ENCODE peak calls at places on chromosomes 1 and 21, in nine cellular contexts. One of them, this sample, is unnamed.

GRCh38 chr1:54595956-54596498 is 27.3 kb downstream of the FAM151A start:
- DNase-seq in AG09309: no peak
- DNase-seq in neural crest cell: no peak
- DNase-seq in cardiac muscle cell: no peak
- DNase-seq in Peyer's patch: no peak
- DNase-seq in cardiac fibroblast: no peak
- DNase-seq in psoas muscle: no peak
- DNase-seq in HCT116: no peak
- DNase-seq in Calu3: no peak
- DNase-seq in this sample: no peak

GRCh38 chr1:178115260-178115659 is 21.4 kb downstream of the RASAL2 start:
- DNase-seq in AG09309: no peak
- DNase-seq in neural crest cell: no peak
- DNase-seq in cardiac muscle cell: no peak
- DNase-seq in Peyer's patch: no peak
- DNase-seq in cardiac fibroblast: no peak
- DNase-seq in psoas muscle: no peak
- DNase-seq in HCT116: no peak
- DNase-seq in Calu3: no peak
- DNase-seq in this sample: no peak

GRCh38 chr1:177023249-177023648 is 141.3 kb downstream of the ASTN1 start:
- DNase-seq in AG09309: no peak
- DNase-seq in neural crest cell: no peak
- DNase-seq in cardiac muscle cell: no peak
- DNase-seq in Peyer's patch: no peak
- DNase-seq in cardiac fibroblast: no peak
- DNase-seq in psoas muscle: no peak
- DNase-seq in HCT116: no peak
- DNase-seq in Calu3: no peak
- DNase-seq in this sample: no peak

GRCh38 chr1:234593771-234594504 is 16.0 kb downstream of the IRF2BP2 start:
- DNase-seq in AG09309: no peak
- DNase-seq in neural crest cell: no peak
- DNase-seq in cardiac muscle cell: no peak
- DNase-seq in Peyer's patch: no peak
- DNase-seq in cardiac fibroblast: no peak
- DNase-seq in psoas muscle: no peak
- DNase-seq in HCT116: no peak
- DNase-seq in Calu3: no peak
- DNase-seq in this sample: no peak

GRCh38 chr21:46159390-46159789 is 4.0 kb upstream of the FTCD start:
- DNase-seq in AG09309: no peak
- DNase-seq in neural crest cell: no peak
- DNase-seq in cardiac muscle cell: no peak
- DNase-seq in Peyer's patch: no peak
- DNase-seq in cardiac fibroblast: no peak
- DNase-seq in psoas muscle: peak; percentile 33
- DNase-seq in HCT116: no peak
- DNase-seq in Calu3: no peak
- DNase-seq in this sample: no peak

GRCh38 chr21:32143222-32143939 is 135.5 kb downstream of the MIS18A start:
- DNase-seq in AG09309: peak; percentile 16
- DNase-seq in neural crest cell: no peak
- DNase-seq in cardiac muscle cell: no peak
- DNase-seq in Peyer's patch: no peak
- DNase-seq in cardiac fibroblast: no peak
- DNase-seq in psoas muscle: peak; percentile 61
- DNase-seq in HCT116: no peak
- DNase-seq in Calu3: no peak
- DNase-seq in this sample: no peak

GRCh38 chr1:148318123-148318899 is 164.8 kb downstream of the PPIAL4G start:
- DNase-seq in AG09309: no peak
- DNase-seq in neural crest cell: no peak
- DNase-seq in cardiac muscle cell: peak; percentile 64
- DNase-seq in Peyer's patch: peak; percentile 71
- DNase-seq in cardiac fibroblast: peak; percentile 35
- DNase-seq in psoas muscle: no peak
- DNase-seq in HCT116: no peak
- DNase-seq in Calu3: no peak
- DNase-seq in this sample: no peak

GRCh38 chr1:154559496-154559950 is 1.1 kb upstream of the UBE2Q1 start:
- DNase-seq in AG09309: peak; percentile 82
- DNase-seq in neural crest cell: peak; percentile 93
- DNase-seq in cardiac muscle cell: peak; percentile 96
- DNase-seq in Peyer's patch: peak; percentile 79
- DNase-seq in cardiac fibroblast: peak; percentile 96
- DNase-seq in psoas muscle: peak; percentile 92
- DNase-seq in HCT116: peak; percentile 92
- DNase-seq in Calu3: peak; percentile 94
- DNase-seq in this sample: peak; percentile 87

GRCh38 chr1:236978740-236979139 is 25.5 kb downstream of the MT1HL1 start:
- DNase-seq in AG09309: no peak
- DNase-seq in neural crest cell: no peak
- DNase-seq in cardiac muscle cell: no peak
- DNase-seq in Peyer's patch: no peak
- DNase-seq in cardiac fibroblast: no peak
- DNase-seq in psoas muscle: no peak
- DNase-seq in HCT116: no peak
- DNase-seq in Calu3: no peak
- DNase-seq in this sample: no peak

GRCh38 chr1:178168535-178168934 is 74.6 kb downstream of the RASAL2 start:
- DNase-seq in AG09309: no peak
- DNase-seq in neural crest cell: no peak
- DNase-seq in cardiac muscle cell: peak; percentile 49
- DNase-seq in Peyer's patch: no peak
- DNase-seq in cardiac fibroblast: peak; percentile 76
- DNase-seq in psoas muscle: no peak
- DNase-seq in HCT116: no peak
- DNase-seq in Calu3: no peak
- DNase-seq in this sample: peak; percentile 81

GRCh38 chr21:29825936-29826335 is 113.9 kb downstream of the GRIK1 start:
- DNase-seq in AG09309: no peak
- DNase-seq in neural crest cell: no peak
- DNase-seq in cardiac muscle cell: no peak
- DNase-seq in Peyer's patch: no peak
- DNase-seq in cardiac fibroblast: no peak
- DNase-seq in psoas muscle: no peak
- DNase-seq in HCT116: no peak
- DNase-seq in Calu3: no peak
- DNase-seq in this sample: no peak

GRCh38 chr1:38778051-38778450 is 81.5 kb downstream of the RRAGC start:
- DNase-seq in AG09309: no peak
- DNase-seq in neural crest cell: no peak
- DNase-seq in cardiac muscle cell: no peak
- DNase-seq in Peyer's patch: no peak
- DNase-seq in cardiac fibroblast: no peak
- DNase-seq in psoas muscle: no peak
- DNase-seq in HCT116: no peak
- DNase-seq in Calu3: no peak
- DNase-seq in this sample: no peak

GRCh38 chr1:180435566-180435965 is 66.8 kb downstream of the ACBD6 start:
- DNase-seq in AG09309: no peak
- DNase-seq in neural crest cell: no peak
- DNase-seq in cardiac muscle cell: no peak
- DNase-seq in Peyer's patch: no peak
- DNase-seq in cardiac fibroblast: no peak
- DNase-seq in psoas muscle: no peak
- DNase-seq in HCT116: no peak
- DNase-seq in Calu3: no peak
- DNase-seq in this sample: no peak

GRCh38 chr1:1197188-1197500 is 9.2 kb downstream of the TNFRSF18 start:
- DNase-seq in AG09309: no peak
- DNase-seq in neural crest cell: no peak
- DNase-seq in cardiac muscle cell: no peak
- DNase-seq in Peyer's patch: no peak
- DNase-seq in cardiac fibroblast: no peak
- DNase-seq in psoas muscle: no peak
- DNase-seq in HCT116: no peak
- DNase-seq in Calu3: no peak
- DNase-seq in this sample: no peak

GRCh38 chr1:76238094-76238551 is 163.6 kb downstream of the ST6GALNAC3 start:
- DNase-seq in AG09309: no peak
- DNase-seq in neural crest cell: no peak
- DNase-seq in cardiac muscle cell: no peak
- DNase-seq in Peyer's patch: no peak
- DNase-seq in cardiac fibroblast: no peak
- DNase-seq in psoas muscle: no peak
- DNase-seq in HCT116: peak; percentile 73
- DNase-seq in Calu3: peak; percentile 50
- DNase-seq in this sample: no peak

GRCh38 chr1:182120411-182121258 is 59.1 kb upstream of the ZNF648 start:
- DNase-seq in AG09309: peak; percentile 23
- DNase-seq in neural crest cell: no peak
- DNase-seq in cardiac muscle cell: peak; percentile 43
- DNase-seq in Peyer's patch: no peak
- DNase-seq in cardiac fibroblast: peak; percentile 2
- DNase-seq in psoas muscle: no peak
- DNase-seq in HCT116: no peak
- DNase-seq in Calu3: peak; percentile 58
- DNase-seq in this sample: peak; percentile 16

GRCh38 chr1:231040800-231041704 is 998 bp upstream of the FAM89A start:
- DNase-seq in AG09309: no peak
- DNase-seq in neural crest cell: no peak
- DNase-seq in cardiac muscle cell: peak; percentile 24
- DNase-seq in Peyer's patch: no peak
- DNase-seq in cardiac fibroblast: no peak
- DNase-seq in psoas muscle: peak; percentile 54
- DNase-seq in HCT116: no peak
- DNase-seq in Calu3: no peak
- DNase-seq in this sample: no peak

GRCh38 chr21:15682182-15682895 is 47.4 kb upstream of the USP25 start:
- DNase-seq in AG09309: peak; percentile 27
- DNase-seq in neural crest cell: no peak
- DNase-seq in cardiac muscle cell: peak; percentile 87
- DNase-seq in Peyer's patch: no peak
- DNase-seq in cardiac fibroblast: peak; percentile 93
- DNase-seq in psoas muscle: no peak
- DNase-seq in HCT116: no peak
- DNase-seq in Calu3: no peak
- DNase-seq in this sample: peak; percentile 36

GRCh38 chr1:229434005-229434640 is at the start of gene ACTA1:
- DNase-seq in AG09309: no peak
- DNase-seq in neural crest cell: no peak
- DNase-seq in cardiac muscle cell: no peak
- DNase-seq in Peyer's patch: no peak
- DNase-seq in cardiac fibroblast: no peak
- DNase-seq in psoas muscle: peak; percentile 89
- DNase-seq in HCT116: no peak
- DNase-seq in Calu3: no peak
- DNase-seq in this sample: no peak

GRCh38 chr1:92989936-92990582 is 28.8 kb upstream of the DIPK1A start:
- DNase-seq in AG09309: no peak
- DNase-seq in neural crest cell: no peak
- DNase-seq in cardiac muscle cell: no peak
- DNase-seq in Peyer's patch: no peak
- DNase-seq in cardiac fibroblast: peak; percentile 38
- DNase-seq in psoas muscle: no peak
- DNase-seq in HCT116: no peak
- DNase-seq in Calu3: no peak
- DNase-seq in this sample: no peak

GRCh38 chr1:20219991-20220390 is 33.7 kb upstream of the PLA2G2C start:
- DNase-seq in AG09309: no peak
- DNase-seq in neural crest cell: no peak
- DNase-seq in cardiac muscle cell: no peak
- DNase-seq in Peyer's patch: no peak
- DNase-seq in cardiac fibroblast: no peak
- DNase-seq in psoas muscle: no peak
- DNase-seq in HCT116: no peak
- DNase-seq in Calu3: no peak
- DNase-seq in this sample: no peak

GRCh38 chr21:35252831-35253230 is 203.7 kb upstream of the RUNX1 start:
- DNase-seq in AG09309: peak; percentile 62
- DNase-seq in neural crest cell: no peak
- DNase-seq in cardiac muscle cell: no peak
- DNase-seq in Peyer's patch: no peak
- DNase-seq in cardiac fibroblast: peak; percentile 83
- DNase-seq in psoas muscle: no peak
- DNase-seq in HCT116: no peak
- DNase-seq in Calu3: no peak
- DNase-seq in this sample: no peak

GRCh38 chr1:222769181-222769580 is 32.2 kb downstream of the FAM177B start:
- DNase-seq in AG09309: no peak
- DNase-seq in neural crest cell: no peak
- DNase-seq in cardiac muscle cell: no peak
- DNase-seq in Peyer's patch: no peak
- DNase-seq in cardiac fibroblast: no peak
- DNase-seq in psoas muscle: no peak
- DNase-seq in HCT116: peak; percentile 24
- DNase-seq in Calu3: no peak
- DNase-seq in this sample: no peak
- TF ChIP-seq CTCF in AG09309: peak; percentile 4
- TF ChIP-seq CTCF in neural crest cell: peak; percentile 32
- TF ChIP-seq CTCF in cardiac muscle cell: no peak
- TF ChIP-seq CTCF in Peyer's patch: no peak
- TF ChIP-seq CTCF in cardiac fibroblast: no peak
- TF ChIP-seq CTCF in psoas muscle: no peak
- TF ChIP-seq CTCF in HCT116: peak; percentile 26
- TF ChIP-seq CTCF in Calu3: peak; percentile 33
- TF ChIP-seq CTCF in this sample: no peak

GRCh38 chr1:87986154-87986914 is 657.7 kb downstream of the LMO4 start:
- DNase-seq in AG09309: no peak
- DNase-seq in neural crest cell: no peak
- DNase-seq in cardiac muscle cell: no peak
- DNase-seq in Peyer's patch: no peak
- DNase-seq in cardiac fibroblast: no peak
- DNase-seq in psoas muscle: no peak
- DNase-seq in HCT116: no peak
- DNase-seq in Calu3: no peak
- DNase-seq in this sample: no peak
- TF ChIP-seq CTCF in AG09309: no peak
- TF ChIP-seq CTCF in neural crest cell: peak; percentile 29
- TF ChIP-seq CTCF in cardiac muscle cell: no peak
- TF ChIP-seq CTCF in Peyer's patch: peak; percentile 50
- TF ChIP-seq CTCF in cardiac fibroblast: no peak
- TF ChIP-seq CTCF in psoas muscle: no peak
- TF ChIP-seq CTCF in HCT116: no peak
- TF ChIP-seq CTCF in Calu3: no peak
- TF ChIP-seq CTCF in this sample: no peak

GRCh38 chr21:33904041-33904440 is 11.6 kb downstream of the ATP5PO start:
- DNase-seq in AG09309: no peak
- DNase-seq in neural crest cell: no peak
- DNase-seq in cardiac muscle cell: no peak
- DNase-seq in Peyer's patch: no peak
- DNase-seq in cardiac fibroblast: no peak
- DNase-seq in psoas muscle: no peak
- DNase-seq in HCT116: no peak
- DNase-seq in Calu3: no peak
- DNase-seq in this sample: no peak
- TF ChIP-seq CTCF in AG09309: no peak
- TF ChIP-seq CTCF in neural crest cell: no peak
- TF ChIP-seq CTCF in cardiac muscle cell: no peak
- TF ChIP-seq CTCF in Peyer's patch: no peak
- TF ChIP-seq CTCF in cardiac fibroblast: no peak
- TF ChIP-seq CTCF in psoas muscle: no peak
- TF ChIP-seq CTCF in HCT116: no peak
- TF ChIP-seq CTCF in Calu3: no peak
- TF ChIP-seq CTCF in this sample: no peak

GRCh38 chr1:10387611-10388386 is 11.1 kb upstream of the PGD start:
- DNase-seq in AG09309: no peak
- DNase-seq in neural crest cell: no peak
- DNase-seq in cardiac muscle cell: peak; percentile 68
- DNase-seq in Peyer's patch: no peak
- DNase-seq in cardiac fibroblast: peak; percentile 66
- DNase-seq in psoas muscle: peak; percentile 58
- DNase-seq in HCT116: no peak
- DNase-seq in Calu3: peak; percentile 6
- DNase-seq in this sample: peak; percentile 31
- TF ChIP-seq CTCF in AG09309: no peak
- TF ChIP-seq CTCF in neural crest cell: no peak
- TF ChIP-seq CTCF in cardiac muscle cell: no peak
- TF ChIP-seq CTCF in Peyer's patch: no peak
- TF ChIP-seq CTCF in cardiac fibroblast: no peak
- TF ChIP-seq CTCF in psoas muscle: no peak
- TF ChIP-seq CTCF in HCT116: no peak
- TF ChIP-seq CTCF in Calu3: no peak
- TF ChIP-seq CTCF in this sample: peak; percentile 44